ENCODE peak calls at places on chromosomes 12 and 14, in eight cellular contexts. One of them, this sample, is unnamed.

GRCh38 chr14:94769413-94770250 is at the start of gene GSC:
- DNase-seq in T-helper 9 cell: no peak
- DNase-seq in stimulated activated CD8-positive, alpha-beta memory T cell treated with anti-CD3 and anti-CD28 coated beads, Interleukin-4, amount 100 ng/mL, for 24 hours: no peak
- DNase-seq in activated CD4-positive, alpha-beta T cell treated with anti-CD3 and anti-CD28 coated beads, Interleukin-2, amount 10 ng/mL, durations not matched to agents 7 days and 5 days: peak
- DNase-seq in AG20443: peak
- DNase-seq in ACHN: peak
- DNase-seq in thoracic aorta: no peak
- DNase-seq in uterus: peak
- DNase-seq in this sample: no peak

GRCh38 chr12:65911321-65911720 is 87.0 kb downstream of the HMGA2 start:
- DNase-seq in thoracic aorta: no peak
- DNase-seq in uterus: no peak
- DNase-seq in ACHN: peak
- DNase-seq in T-helper 9 cell: no peak
- DNase-seq in AG20443: peak
- DNase-seq in stimulated activated CD8-positive, alpha-beta memory T cell treated with anti-CD3 and anti-CD28 coated beads, Interleukin-4, amount 100 ng/mL, for 24 hours: no peak
- DNase-seq in activated CD4-positive, alpha-beta T cell treated with anti-CD3 and anti-CD28 coated beads, Interleukin-2, amount 10 ng/mL, durations not matched to agents 7 days and 5 days: no peak
- DNase-seq in this sample: no peak

GRCh38 chr12:121391619-121392324 is 8.1 kb upstream of the RNF34 start:
- DNase-seq in T-helper 9 cell: no peak
- DNase-seq in activated CD4-positive, alpha-beta T cell treated with anti-CD3 and anti-CD28 coated beads, Interleukin-2, amount 10 ng/mL, durations not matched to agents 7 days and 5 days: peak
- DNase-seq in stimulated activated CD8-positive, alpha-beta memory T cell treated with anti-CD3 and anti-CD28 coated beads, Interleukin-4, amount 100 ng/mL, for 24 hours: peak
- DNase-seq in AG20443: peak
- DNase-seq in thoracic aorta: no peak
- DNase-seq in ACHN: no peak
- DNase-seq in uterus: peak
- DNase-seq in this sample: peak

GRCh38 chr12:13661005-13661887 is 320.2 kb downstream of the GRIN2B start:
- DNase-seq in AG20443: peak
- DNase-seq in activated CD4-positive, alpha-beta T cell treated with anti-CD3 and anti-CD28 coated beads, Interleukin-2, amount 10 ng/mL, durations not matched to agents 7 days and 5 days: peak
- DNase-seq in stimulated activated CD8-positive, alpha-beta memory T cell treated with anti-CD3 and anti-CD28 coated beads, Interleukin-4, amount 100 ng/mL, for 24 hours: no peak
- DNase-seq in ACHN: peak
- DNase-seq in T-helper 9 cell: no peak
- DNase-seq in uterus: peak
- DNase-seq in thoracic aorta: no peak
- DNase-seq in this sample: peak

GRCh38 chr12:129119537-129119936 is 266.3 kb downstream of the GLT1D1 start:
- DNase-seq in AG20443: no peak
- DNase-seq in stimulated activated CD8-positive, alpha-beta memory T cell treated with anti-CD3 and anti-CD28 coated beads, Interleukin-4, amount 100 ng/mL, for 24 hours: no peak
- DNase-seq in activated CD4-positive, alpha-beta T cell treated with anti-CD3 and anti-CD28 coated beads, Interleukin-2, amount 10 ng/mL, durations not matched to agents 7 days and 5 days: no peak
- DNase-seq in T-helper 9 cell: no peak
- DNase-seq in uterus: no peak
- DNase-seq in ACHN: no peak
- DNase-seq in thoracic aorta: no peak
- DNase-seq in this sample: no peak

GRCh38 chr14:26204954-26205479 is 392.8 kb downstream of the NOVA1 start:
- DNase-seq in stimulated activated CD8-positive, alpha-beta memory T cell treated with anti-CD3 and anti-CD28 coated beads, Interleukin-4, amount 100 ng/mL, for 24 hours: no peak
- DNase-seq in T-helper 9 cell: no peak
- DNase-seq in AG20443: peak
- DNase-seq in activated CD4-positive, alpha-beta T cell treated with anti-CD3 and anti-CD28 coated beads, Interleukin-2, amount 10 ng/mL, durations not matched to agents 7 days and 5 days: no peak
- DNase-seq in ACHN: no peak
- DNase-seq in uterus: peak
- DNase-seq in thoracic aorta: no peak
- DNase-seq in this sample: no peak

GRCh38 chr12:121033625-121034349 is 5.3 kb downstream of the OASL start:
- DNase-seq in stimulated activated CD8-positive, alpha-beta memory T cell treated with anti-CD3 and anti-CD28 coated beads, Interleukin-4, amount 100 ng/mL, for 24 hours: peak
- DNase-seq in ACHN: peak
- DNase-seq in AG20443: no peak
- DNase-seq in thoracic aorta: no peak
- DNase-seq in T-helper 9 cell: peak
- DNase-seq in uterus: no peak
- DNase-seq in activated CD4-positive, alpha-beta T cell treated with anti-CD3 and anti-CD28 coated beads, Interleukin-2, amount 10 ng/mL, durations not matched to agents 7 days and 5 days: peak
- DNase-seq in this sample: no peak

GRCh38 chr12:49902399-49903350 is 1.0 kb downstream of the FAIM2 start:
- DNase-seq in stimulated activated CD8-positive, alpha-beta memory T cell treated with anti-CD3 and anti-CD28 coated beads, Interleukin-4, amount 100 ng/mL, for 24 hours: no peak
- DNase-seq in AG20443: no peak
- DNase-seq in activated CD4-positive, alpha-beta T cell treated with anti-CD3 and anti-CD28 coated beads, Interleukin-2, amount 10 ng/mL, durations not matched to agents 7 days and 5 days: no peak
- DNase-seq in T-helper 9 cell: no peak
- DNase-seq in uterus: no peak
- DNase-seq in thoracic aorta: no peak
- DNase-seq in ACHN: no peak
- DNase-seq in this sample: no peak

GRCh38 chr14:71720978-71721624 is 211.1 kb upstream of the RGS6 start:
- DNase-seq in AG20443: peak
- DNase-seq in T-helper 9 cell: no peak
- DNase-seq in ACHN: peak
- DNase-seq in activated CD4-positive, alpha-beta T cell treated with anti-CD3 and anti-CD28 coated beads, Interleukin-2, amount 10 ng/mL, durations not matched to agents 7 days and 5 days: peak
- DNase-seq in stimulated activated CD8-positive, alpha-beta memory T cell treated with anti-CD3 and anti-CD28 coated beads, Interleukin-4, amount 100 ng/mL, for 24 hours: no peak
- DNase-seq in thoracic aorta: no peak
- DNase-seq in uterus: no peak
- DNase-seq in this sample: no peak